ENCODE peak calls at places on chromosomes 3 and 15, in eight cellular contexts. T is H1, S is Panc1, L is K562, Q is stomach, R is endothelial cell of umbilical vein, W is SK-N-SH, J is sigmoid colon. M is an unnamed sample.

GRCh38 chr3:21752749-21753347 is 1.8 kb upstream of the ZNF385D start:
- DNase-seq in T (no peak), S (no peak), L (peak), Q (no peak), R (peak), W (peak), J (no peak), M (no peak)

GRCh38 chr3:133570937-133571320 is 2.6 kb upstream of the CDV3 start:
- DNase-seq in T (no peak), S (no peak), L (no peak), Q (no peak), R (peak), W (no peak), J (no peak), M (no peak)

GRCh38 chr15:96409231-96410138 is 79.0 kb downstream of the NR2F2 start:
- DNase-seq in T (peak), S (no peak), L (peak), Q (no peak), R (peak), W (peak), J (no peak), M (no peak)

GRCh38 chr3:135895734-135896121 is 69.8 kb upstream of the PPP2R3A start:
- DNase-seq in T (no peak), S (no peak), L (no peak), Q (no peak), R (no peak), W (no peak), J (no peak), M (no peak)

GRCh38 chr15:63615935-63616334 is 18.7 kb downstream of the FBXL22 start:
- DNase-seq in T (no peak), S (no peak), L (no peak), Q (no peak), R (no peak), W (no peak), J (no peak), M (no peak)

GRCh38 chr3:187022403-187023029 is 92.2 kb downstream of the ST6GAL1 start:
- DNase-seq in T (peak), S (no peak), L (peak), Q (no peak), R (no peak), W (no peak), J (no peak), M (no peak)

GRCh38 chr3:57006949-57007419 is 53.5 kb upstream of the SPATA12 start:
- DNase-seq in T (peak), S (no peak), L (peak), Q (peak), R (no peak), W (no peak), J (peak), M (no peak)

GRCh38 chr3:62128028-62128427 is 245.3 kb downstream of the FEZF2 start:
- DNase-seq in T (no peak), S (no peak), L (no peak), Q (no peak), R (no peak), W (no peak), J (no peak), M (no peak)

GRCh38 chr3:195870442-195870841 is 37.9 kb downstream of the TNK2 start:
- DNase-seq in T (no peak), S (no peak), L (no peak), Q (peak), R (no peak), W (no peak), J (no peak), M (no peak)

GRCh38 chr3:127483005-127483641 is 107.4 kb downstream of the TPRA1 start:
- DNase-seq in T (peak), S (no peak), L (no peak), Q (peak), R (no peak), W (no peak), J (peak), M (no peak)

GRCh38 chr3:63986147-63986546 is 37.1 kb downstream of the PSMD6 start:
- DNase-seq in T (no peak), S (no peak), L (no peak), Q (no peak), R (no peak), W (no peak), J (no peak), M (no peak)

GRCh38 chr3:190225186-190225692 is 97.0 kb downstream of the CLDN1 start:
- DNase-seq in T (no peak), S (peak), L (no peak), Q (no peak), R (peak), W (peak), J (no peak), M (no peak)

GRCh38 chr3:159852821-159853505 is 135.7 kb upstream of the IL12A start:
- DNase-seq in T (no peak), S (no peak), L (no peak), Q (no peak), R (peak), W (no peak), J (peak), M (no peak)

GRCh38 chr3:81446806-81447205 is 314.6 kb downstream of the GBE1 start:
- DNase-seq in T (no peak), S (no peak), L (no peak), Q (no peak), R (no peak), W (no peak), J (no peak), M (no peak)

GRCh38 chr3:25235471-25235870 is 192.6 kb upstream of the RARB start:
- DNase-seq in T (no peak), S (no peak), L (no peak), Q (no peak), R (no peak), W (no peak), J (no peak), M (no peak)

GRCh38 chr3:133206921-133207320 is 168.7 kb downstream of the TMEM108 start:
- DNase-seq in T (peak), S (no peak), L (no peak), Q (no peak), R (no peak), W (no peak), J (no peak), M (no peak)

GRCh38 chr15:79989682-79990081 is 18.7 kb upstream of the BCL2A1 start:
- DNase-seq in T (no peak), S (no peak), L (no peak), Q (no peak), R (no peak), W (no peak), J (no peak), M (no peak)

GRCh38 chr15:98154863-98155262 is 194.4 kb downstream of the ARRDC4 start:
- DNase-seq in T (no peak), S (no peak), L (no peak), Q (no peak), R (no peak), W (no peak), J (no peak), M (no peak)

GRCh38 chr3:18808423-18808822 is 339.9 kb upstream of the KCNH8 start:
- DNase-seq in T (no peak), S (no peak), L (no peak), Q (no peak), R (no peak), W (no peak), J (no peak), M (no peak)

GRCh38 chr15:70086636-70087035 is 11.1 kb downstream of the TLE3 start:
- DNase-seq in T (no peak), S (no peak), L (peak), Q (no peak), R (no peak), W (no peak), J (no peak), M (no peak)

GRCh38 chr3:134751831-134752230 is 43.2 kb upstream of the EPHB1 start:
- DNase-seq in T (no peak), S (no peak), L (no peak), Q (no peak), R (no peak), W (no peak), J (no peak), M (no peak)

GRCh38 chr3:136343873-136344281 is 93.7 kb downstream of the PCCB start:
- DNase-seq in T (no peak), S (peak), L (peak), Q (peak), R (peak), W (peak), J (peak), M (no peak)

GRCh38 chr3:134423153-134423552 is 48.9 kb upstream of the AMOTL2 start:
- DNase-seq in T (no peak), S (no peak), L (no peak), Q (no peak), R (no peak), W (peak), J (no peak), M (no peak)

GRCh38 chr3:27590437-27591320 is 106.5 kb upstream of the SLC4A7 start:
- DNase-seq in T (no peak), S (no peak), L (no peak), Q (no peak), R (peak), W (no peak), J (no peak), M (no peak)

GRCh38 chr3:44926172-44926571 is 49.8 kb downstream of the ZDHHC3 start:
- DNase-seq in T (no peak), S (no peak), L (no peak), Q (no peak), R (no peak), W (no peak), J (peak), M (no peak)

GRCh38 chr3:58099850-58100249 is 91.6 kb downstream of the FLNB start:
- DNase-seq in T (no peak), S (no peak), L (no peak), Q (no peak), R (peak), W (no peak), J (no peak), M (no peak)
- TF ChIP-seq POLR2AphosphoS5 in T (no peak), S (no peak), L (no peak), Q (no peak), R (no peak), W (no peak), J (no peak), M (no peak)

GRCh38 chr3:53091011-53091410 is 39.2 kb downstream of the RFT1 start:
- DNase-seq in T (no peak), S (no peak), L (no peak), Q (no peak), R (no peak), W (no peak), J (no peak), M (no peak)
- TF ChIP-seq POLR2AphosphoS5 in T (no peak), S (no peak), L (no peak), Q (no peak), R (no peak), W (no peak), J (no peak), M (no peak)

GRCh38 chr15:45143946-45144345 is 14.2 kb downstream of the DUOX1 start:
- DNase-seq in T (no peak), S (no peak), L (no peak), Q (no peak), R (no peak), W (no peak), J (no peak), M (no peak)

GRCh38 chr15:45144775-45145174 is 15.0 kb downstream of the DUOX1 start:
- DNase-seq in T (no peak), S (no peak), L (no peak), Q (no peak), R (no peak), W (no peak), J (no peak), M (no peak)

GRCh38 chr15:45147606-45148005 is 17.8 kb downstream of the DUOX1 start:
- DNase-seq in T (no peak), S (no peak), L (no peak), Q (no peak), R (no peak), W (no peak), J (no peak), M (no peak)

GRCh38 chr15:45148076-45149059 is 18.6 kb downstream of the DUOX1 start:
- DNase-seq in T (no peak), S (no peak), L (no peak), Q (no peak), R (no peak), W (peak), J (no peak), M (no peak)

DNA sequence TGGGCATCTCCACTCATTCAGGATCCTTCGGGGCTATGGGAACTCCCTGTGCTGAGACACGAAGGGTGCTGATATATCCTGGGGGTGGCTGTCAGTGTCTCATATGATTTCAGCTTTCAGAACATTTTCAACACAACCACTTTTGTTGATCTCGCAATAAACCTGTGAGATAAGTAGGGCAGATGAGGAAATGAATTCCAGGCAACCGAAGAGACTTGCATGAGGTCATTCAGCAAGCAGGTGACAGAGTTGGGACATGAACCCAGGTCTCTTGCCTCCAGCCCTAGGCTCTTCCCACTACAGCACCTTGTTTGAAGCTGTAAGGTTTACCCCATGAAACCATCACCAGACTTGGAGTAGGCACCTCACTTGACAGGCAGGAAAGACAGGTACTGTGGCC is 16.6 kb downstream of the DUOX1 start:
- DNase-seq in T (no peak), S (no peak), L (no peak), Q (no peak), R (no peak), W (no peak), J (no peak), M (no peak)
- TF ChIP-seq POLR2AphosphoS5 in T (no peak), S (no peak), L (no peak), Q (no peak), R (no peak), W (no peak), J (no peak), M (no peak)

DNA sequence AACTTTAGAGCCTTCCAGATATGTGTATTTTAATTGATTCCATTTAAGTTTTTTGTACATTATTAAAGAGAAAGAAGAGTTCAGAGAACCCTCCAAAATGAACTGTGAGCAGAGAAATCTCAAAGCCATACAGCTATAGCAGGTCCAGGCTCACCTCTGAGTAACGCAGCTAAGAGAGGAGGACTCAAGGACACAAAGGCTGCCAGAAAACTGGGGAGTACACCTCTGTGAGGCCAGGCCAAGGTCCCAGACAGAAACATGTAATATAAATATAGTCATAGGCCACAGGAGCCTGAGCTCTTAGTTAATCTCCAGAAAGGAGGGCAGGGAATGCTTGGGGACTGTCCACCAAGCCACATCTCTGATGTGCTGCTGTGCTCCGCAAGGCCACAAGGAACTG is 66.5 kb downstream of the TMEM39A start:
- DNase-seq in T (no peak), S (no peak), L (no peak), Q (no peak), R (no peak), W (no peak), J (no peak), M (no peak)
- TF ChIP-seq POLR2AphosphoS5 in T (no peak), S (no peak), L (no peak), Q (no peak), R (no peak), W (no peak), J (no peak), M (no peak)

DNA sequence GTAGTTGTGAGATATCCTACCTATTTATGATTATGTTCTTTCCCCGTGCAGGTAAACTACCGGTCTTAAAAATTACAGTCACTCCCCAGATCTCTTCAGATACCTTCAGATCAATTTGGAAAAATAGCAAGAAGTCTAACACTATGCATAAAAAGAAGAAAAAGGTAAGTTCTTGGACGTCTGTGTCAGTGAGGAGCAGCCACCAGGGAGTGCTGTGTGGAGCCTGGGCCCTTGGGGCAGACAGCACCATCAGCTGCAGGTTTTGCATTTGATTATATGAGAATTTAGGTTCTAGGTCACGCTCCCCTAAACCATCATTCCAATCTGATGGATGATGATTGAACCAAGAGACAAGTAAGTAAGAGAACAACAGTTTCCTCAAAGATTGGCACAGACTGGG is 8.9 kb upstream of the RNF7 start:
- DNase-seq in T (no peak), S (no peak), L (no peak), Q (no peak), R (no peak), W (no peak), J (no peak), M (no peak)
- TF ChIP-seq POLR2AphosphoS5 in T (no peak), S (no peak), L (no peak), Q (no peak), R (no peak), W (no peak), J (no peak), M (no peak)